ENCODE peak calls at places on chromosomes 1 and 21, in four cellular contexts. U is neural crest cell; T is GM04504; L is stimulated activated CD4-positive, alpha-beta T cell treated with anti-CD3 and anti-CD28 coated beads, Interleukin-12 subunit alpha, Interleukin-12 subunit beta, amount 100 ng/mL, for 48 hours. Q is an unnamed sample.

GRCh38 chr1:26900001-26900814 is at the start of gene GPATCH3:
- DNase-seq in U (peak), T (peak), L (peak), Q (peak)

GRCh38 chr1:113662097-113662496 is 97.2 kb downstream of the PHTF1 start:
- DNase-seq in U (no peak), T (no peak), L (no peak), Q (no peak)

GRCh38 chr1:35029756-35030155 is 2.0 kb downstream of the ZMYM6 start:
- DNase-seq in U (no peak), T (no peak), L (no peak), Q (no peak)

GRCh38 chr21:43211085-43212071 is 42.6 kb downstream of the CRYAA start:
- DNase-seq in U (peak), T (no peak), L (no peak), Q (no peak)

GRCh38 chr1:219381396-219381795 is 207.7 kb downstream of the LYPLAL1 start:
- DNase-seq in U (no peak), T (no peak), L (no peak), Q (no peak)

GRCh38 chr1:41800237-41800902 is 118.4 kb downstream of the HIVEP3 start:
- DNase-seq in U (no peak), T (no peak), L (no peak), Q (no peak)

GRCh38 chr1:161486806-161487482 is 18.3 kb upstream of the FCGR2A start:
- DNase-seq in U (peak), T (peak), L (peak), Q (peak)

GRCh38 chr1:171860696-171861095 is 19.4 kb downstream of the DNM3 start:
- DNase-seq in U (no peak), T (no peak), L (no peak), Q (no peak)

GRCh38 chr21:45142469-45142868 is 68.1 kb downstream of the ADARB1 start:
- DNase-seq in U (no peak), T (peak), L (no peak), Q (no peak)

GRCh38 chr1:19028110-19028509 is 71.6 kb upstream of the IFFO2 start:
- DNase-seq in U (no peak), T (no peak), L (no peak), Q (no peak)

GRCh38 chr21:42992943-42993712 is 18.8 kb downstream of the PKNOX1 start:
- DNase-seq in U (no peak), T (no peak), L (no peak), Q (no peak)

GRCh38 chr1:159162511-159163265 is 8.7 kb upstream of the CADM3 start:
- DNase-seq in U (no peak), T (no peak), L (no peak), Q (no peak)

GRCh38 chr1:226432586-226433360 is 24.9 kb upstream of the PARP1 start:
- DNase-seq in U (no peak), T (no peak), L (no peak), Q (no peak)

GRCh38 chr1:15683411-15684039 is 595 bp upstream of the PLEKHM2 start:
- DNase-seq in U (no peak), T (no peak), L (no peak), Q (no peak)

GRCh38 chr1:18748435-18748834 is 111.0 kb downstream of the TAS1R2 start:
- DNase-seq in U (no peak), T (no peak), L (no peak), Q (no peak)

GRCh38 chr1:39653546-39654031 is 14.1 kb upstream of the HEYL start:
- DNase-seq in U (peak), T (peak), L (peak), Q (peak)

GRCh38 chr1:232305020-232305419 is 324.9 kb downstream of the SIPA1L2 start:
- DNase-seq in U (no peak), T (no peak), L (no peak), Q (no peak)

GRCh38 chr1:228401782-228402637 is 4.6 kb downstream of the TRIM11 start:
- DNase-seq in U (no peak), T (no peak), L (no peak), Q (no peak)

GRCh38 chr21:28885853-28886177 is 106.9 kb downstream of the LTN1 start:
- DNase-seq in U (no peak), T (peak), L (no peak), Q (no peak)

GRCh38 chr1:167066333-167067122 is 23.6 kb downstream of the GPA33 start:
- DNase-seq in U (peak), T (peak), L (peak), Q (no peak)

GRCh38 chr1:41539416-41539800 is 54.9 kb upstream of the EDN2 start:
- DNase-seq in U (no peak), T (no peak), L (no peak), Q (no peak)

GRCh38 chr1:30762931-30763653 is 5.5 kb upstream of the LAPTM5 start:
- DNase-seq in U (no peak), T (no peak), L (no peak), Q (no peak)

GRCh38 chr1:108045370-108045950 is 80.5 kb upstream of the VAV3 start:
- DNase-seq in U (no peak), T (no peak), L (no peak), Q (no peak)

GRCh38 chr1:33219886-33220661 is 36.2 kb upstream of the ZNF362 start:
- DNase-seq in U (no peak), T (no peak), L (no peak), Q (no peak)

GRCh38 chr1:13990939-13991338 is 291.0 kb downstream of the PRDM2 start:
- DNase-seq in U (no peak), T (no peak), L (no peak), Q (no peak)

GRCh38 chr21:32554832-32555436 is 30.4 kb downstream of the TCP10L start:
- DNase-seq in U (no peak), T (no peak), L (no peak), Q (no peak)

GRCh38 chr1:156709743-156710489 is 4.5 kb upstream of the CRABP2 start:
- DNase-seq in U (no peak), T (no peak), L (no peak), Q (no peak)

GRCh38 chr1:61741682-61742619 is at the start of gene PATJ:
- DNase-seq in U (no peak), T (no peak), L (peak), Q (no peak)

GRCh38 chr1:156493154-156493631 is 7.4 kb downstream of the MEF2D start:
- DNase-seq in U (no peak), T (no peak), L (no peak), Q (no peak)

GRCh38 chr1:200033511-200034261 is 6.2 kb downstream of the NR5A2 start:
- DNase-seq in U (no peak), T (no peak), L (no peak), Q (no peak)

GRCh38 chr1:173175514-173176146 is 31.5 kb downstream of the TNFSF4 start:
- DNase-seq in U (no peak), T (peak), L (no peak), Q (no peak)

GRCh38 chr1:86687595-86687994 is 16.8 kb upstream of the SH3GLB1 start:
- DNase-seq in U (no peak), T (no peak), L (no peak), Q (no peak)

GRCh38 chr1:64745986-64746940 is 1.4 kb downstream of the RAVER2 start:
- DNase-seq in U (no peak), T (no peak), L (no peak), Q (no peak)

Q was measured in AG04450.